ENCODE peak calls at places on chromosomes 5 and 9, in four cellular contexts. C is HCT116, N is endothelial cell of umbilical vein, I is GM23338. Z is an unnamed sample.

GRCh38 chr5:57844410-57844809 is 361.8 kb upstream of the ACTBL2 start:
- DNase-seq in C (no peak), N (peak; percentile 85), I (no peak), Z (no peak)

GRCh38 chr5:180315762-180316212 is 23.9 kb upstream of the MAPK9 start:
- DNase-seq in C (peak; percentile 19), N (peak; percentile 58), I (peak; percentile 73), Z (no peak)

GRCh38 chr5:52945040-52945439 is 44.1 kb upstream of the ITGA2 start:
- DNase-seq in C (no peak), N (peak; percentile 60), I (no peak), Z (no peak)

GRCh38 chr9:112494153-112494552 is 7.5 kb downstream of the KIAA1958 start:
- DNase-seq in C (no peak), N (no peak), I (no peak), Z (no peak)

GRCh38 chr5:110880413-110880812 is 141.6 kb downstream of the SLC25A46 start:
- DNase-seq in C (no peak), N (no peak), I (no peak), Z (no peak)

GRCh38 chr9:123973590-123974223 is 37.9 kb upstream of the LHX2 start:
- DNase-seq in C (no peak), N (no peak), I (no peak), Z (no peak)

GRCh38 chr9:14769235-14769580 is 46.7 kb upstream of the CER1 start:
- DNase-seq in C (peak; percentile 10), N (peak; percentile 80), I (peak; percentile 72), Z (no peak)

GRCh38 chr5:151810907-151811306 is 39.2 kb downstream of the G3BP1 start:
- DNase-seq in C (no peak), N (no peak), I (no peak), Z (no peak)

GRCh38 chr9:134066923-134067851 is 639 bp downstream of the BRD3 start:
- DNase-seq in C (no peak), N (peak; percentile 10), I (peak; percentile 43), Z (no peak)

GRCh38 chr5:93577807-93578178 is 3.2 kb downstream of the NR2F1-AS1 start:
- DNase-seq in C (no peak), N (no peak), I (no peak), Z (no peak)

GRCh38 chr9:138025908-138026307 is 148.3 kb downstream of the CACNA1B start:
- DNase-seq in C (no peak), N (no peak), I (no peak), Z (no peak)

GRCh38 chr5:142053434-142054253 is 40.8 kb upstream of the GNPDA1 start:
- DNase-seq in C (peak; percentile 27), N (peak; percentile 33), I (no peak), Z (peak; percentile 98)

GRCh38 chr5:39015743-39016586 is 58.2 kb downstream of the RICTOR start:
- DNase-seq in C (no peak), N (no peak), I (no peak), Z (no peak)

GRCh38 chr5:34582364-34582763 is 73.8 kb upstream of the RAI14 start:
- DNase-seq in C (no peak), N (peak; percentile 18), I (peak; percentile 49), Z (no peak)

GRCh38 chr9:96061293-96061987 is 185.9 kb downstream of the ERCC6L2 start:
- DNase-seq in C (peak; percentile 10), N (peak; percentile 65), I (peak; percentile 75), Z (no peak)

GRCh38 chr5:61329729-61330128 is 2.3 kb upstream of the ZSWIM6 start:
- DNase-seq in C (no peak), N (peak; percentile 80), I (peak; percentile 28), Z (no peak)

GRCh38 chr5:112420111-112420864 is 1.2 kb upstream of the EPB41L4A start:
- DNase-seq in C (peak; percentile 56), N (peak; percentile 88), I (peak; percentile 89), Z (no peak)

GRCh38 chr9:34378376-34379060 is 1.8 kb upstream of the MYORG start:
- DNase-seq in C (no peak), N (no peak), I (no peak), Z (no peak)

GRCh38 chr9:121692606-121693505 is 41.4 kb downstream of the DAB2IP start:
- DNase-seq in C (peak; percentile 86), N (no peak), I (peak; percentile 56), Z (no peak)

GRCh38 chr9:117083440-117083984 is 331.3 kb downstream of the ASTN2 start:
- DNase-seq in C (no peak), N (no peak), I (peak; percentile 30), Z (no peak)

GRCh38 chr9:16505159-16505558 is 365.3 kb downstream of the BNC2 start:
- DNase-seq in C (no peak), N (peak; percentile 86), I (no peak), Z (no peak)

GRCh38 chr5:1557114-1557873 is 33.5 kb upstream of the LPCAT1 start:
- DNase-seq in C (no peak), N (no peak), I (no peak), Z (no peak)

GRCh38 chr5:119527346-119527745 is 75.0 kb downstream of the HSD17B4 start:
- DNase-seq in C (no peak), N (no peak), I (no peak), Z (no peak)

GRCh38 chr9:129225815-129226214 is 47.8 kb upstream of the IER5L start:
- DNase-seq in C (no peak), N (peak; percentile 17), I (peak; percentile 84), Z (no peak)

GRCh38 chr5:112257961-112258360 is 161.1 kb downstream of the EPB41L4A start:
- DNase-seq in C (no peak), N (peak; percentile 55), I (no peak), Z (no peak)

GRCh38 chr5:95835682-95836405 is 13.3 kb upstream of the GLRX start:
- DNase-seq in C (no peak), N (peak; percentile 22), I (no peak), Z (no peak)

GRCh38 chr5:142749321-142749720 is 20.9 kb upstream of the ARHGAP26 start:
- DNase-seq in C (no peak), N (peak; percentile 88), I (no peak), Z (no peak)

GRCh38 chr5:54721951-54722654 is 204.5 kb downstream of the SNX18 start:
- DNase-seq in C (no peak), N (no peak), I (no peak), Z (peak; percentile 98)

GRCh38 chr5:104084896-104085295 is 522.3 kb upstream of the NUDT12 start:
- DNase-seq in C (no peak), N (no peak), I (no peak), Z (no peak)

GRCh38 chr5:179765400-179765799 is 28.4 kb upstream of the LTC4S start:
- DNase-seq in C (no peak), N (peak; percentile 89), I (no peak), Z (no peak)

GRCh38 chr9:18490591-18491370 is 16.8 kb downstream of the ADAMTSL1 start:
- DNase-seq in C (no peak), N (peak; percentile 96), I (no peak), Z (peak; percentile 52)

GRCh38 chr9:136526625-136527066 is 19.2 kb downstream of the NOTCH1 start:
- DNase-seq in C (no peak), N (no peak), I (no peak), Z (no peak)

GRCh38 chr5:154606675-154607321 is 128.8 kb upstream of the HAND1 start:
- DNase-seq in C (no peak), N (no peak), I (no peak), Z (no peak)

GRCh38 chr5:43174586-43174985 is 17.4 kb upstream of the NIM1K start:
- DNase-seq in C (no peak), N (no peak), I (no peak), Z (no peak)

GRCh38 chr5:72134226-72134625 is 27.0 kb downstream of the MAP1B start:
- DNase-seq in C (no peak), N (peak; percentile 39), I (peak; percentile 41), Z (no peak)
- H3K27ac ChIP-seq in C (no peak overlapping the region), N (peak overlapping the region; percentile 92), I (no peak overlapping the region), Z (no peak overlapping the region)

GRCh38 chr9:70924905-70925547 is 196.4 kb downstream of the TRPM3 start:
- DNase-seq in C (peak; percentile 48), N (peak; percentile 90), I (peak; percentile 83), Z (peak; percentile 16)
- TF ChIP-seq EZH2 in C (no peak), N (no peak), I (no peak), Z (no peak)

GRCh38 chr5:33231935-33232334 is 208.8 kb upstream of the TARS1 start:
- DNase-seq in C (no peak), N (no peak), I (no peak), Z (no peak)
- TF ChIP-seq POLR2AphosphoS5 in C (no peak), N (no peak), I (no peak), Z (no peak)

GRCh38 chr9:87498816-87499454 is 1.3 kb downstream of the DAPK1 start:
- DNase-seq in C (no peak), N (peak; percentile 43), I (peak; percentile 38), Z (no peak)
- H3K27ac ChIP-seq in C (no peak overlapping the region), N (peak overlapping the region; percentile 78), I (peak overlapping the region; percentile 57), Z (peak overlapping the region; percentile 10)

DNA sequence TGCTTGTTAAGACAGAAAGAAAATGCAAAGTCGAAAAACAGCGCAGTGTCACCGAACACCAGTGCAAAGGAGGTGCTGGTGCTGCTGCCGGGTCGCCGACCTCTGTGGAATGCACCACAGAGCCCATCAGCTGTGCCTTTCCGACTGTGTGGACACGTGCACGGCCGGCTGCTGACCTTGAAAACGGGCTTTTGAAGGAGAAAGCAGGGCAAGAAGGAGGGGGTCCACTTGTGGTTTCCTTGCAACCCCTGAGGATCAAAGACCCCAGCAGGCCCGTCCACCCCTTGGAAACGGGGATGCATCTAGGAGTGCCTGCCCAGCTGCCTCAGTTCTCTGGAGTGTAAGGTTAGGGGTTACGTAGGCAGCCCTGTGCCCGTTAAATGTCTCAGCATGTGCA is 6.2 kb upstream of the OLFM1 start:
- DNase-seq in C (no peak), N (no peak), I (no peak), Z (no peak)
- TF ChIP-seq EZH2 in C (no peak), N (no peak), I (no peak), Z (no peak)

GRCh38 chr9:80797841-80798688 is 891.3 kb downstream of the TLE1 start:
- DNase-seq in C (no peak), N (no peak), I (no peak), Z (peak; percentile 77)
- TF ChIP-seq POLR2AphosphoS5 in C (no peak), N (no peak), I (no peak), Z (peak; percentile 74)

Z was measured in SK-N-MC.